ENCODE peak calls at places on chromosomes 11 and 22, in nine cellular contexts. Q is mucosa of descending colon, R is ovary, E is K562, B is AG09319, C is esophagus squamous epithelium, A is left ventricle myocardium inferior, T is glutamatergic neuron, N is tibial nerve. H is an unnamed sample.

GRCh38 chr11:130609121-130610035 is 160.9 kb downstream of the ADAMTS15 start:
- DNase-seq in N (peak; percentile 94), A (peak; percentile 88), T (no peak), C (no peak), R (peak; percentile 76), Q (peak; percentile 76), B (no peak), E (peak; percentile 16), H (no peak)

GRCh38 chr11:130523609-130524008 is 75.2 kb downstream of the ADAMTS15 start:
- DNase-seq in T (no peak), C (no peak), E (no peak), N (no peak), B (no peak), R (no peak), Q (no peak), A (no peak), H (peak; percentile 29)

GRCh38 chr22:38080847-38081635 is 2.9 kb downstream of the SLC16A8 start:
- DNase-seq in E (no peak), C (no peak), A (peak; percentile 41), R (no peak), N (no peak), Q (no peak), T (peak; percentile 71), B (no peak), H (no peak)

GRCh38 chr11:107472966-107473365 is 15.3 kb upstream of the CWF19L2 start:
- DNase-seq in Q (no peak), C (no peak), E (no peak), N (no peak), T (no peak), A (no peak), B (no peak), R (no peak), H (no peak)

GRCh38 chr11:117662870-117663269 is 134.1 kb downstream of the DSCAML1 start:
- DNase-seq in T (no peak), N (no peak), E (no peak), C (no peak), A (no peak), R (no peak), Q (no peak), B (no peak), H (no peak)

GRCh38 chr11:134498326-134499139 is 86.5 kb upstream of the B3GAT1 start:
- DNase-seq in T (no peak), C (no peak), B (no peak), N (no peak), E (no peak), Q (no peak), A (no peak), R (no peak), H (no peak)

GRCh38 chr22:43555561-43556515 is 144.0 kb downstream of the MPPED1 start:
- DNase-seq in E (no peak), R (no peak), C (no peak), T (no peak), N (no peak), B (no peak), Q (peak; percentile 12), A (no peak), H (no peak)

GRCh38 chr11:58525037-58525614 is 17.2 kb upstream of the OR5B21 start:
- DNase-seq in A (no peak), Q (no peak), N (no peak), E (no peak), B (no peak), C (no peak), R (no peak), T (no peak), H (no peak)

GRCh38 chr11:48022445-48022844 is 42.1 kb downstream of the PTPRJ start:
- DNase-seq in R (no peak), B (no peak), A (no peak), N (no peak), E (no peak), T (no peak), C (no peak), Q (no peak), H (no peak)

GRCh38 chr11:3056296-3057068 is 741 bp downstream of the CARS1 start:
- DNase-seq in R (no peak), N (no peak), A (no peak), C (no peak), E (no peak), T (no peak), B (no peak), Q (no peak), H (no peak)

GRCh38 chr22:37318255-37319109 is 36.2 kb downstream of the CYTH4 start:
- DNase-seq in C (no peak), R (no peak), T (no peak), A (no peak), N (no peak), E (no peak), Q (no peak), B (no peak), H (no peak)

GRCh38 chr11:117966908-117967307 is 19.3 kb upstream of the IL10RA start:
- DNase-seq in C (no peak), T (no peak), R (no peak), Q (no peak), B (no peak), N (no peak), A (no peak), E (no peak), H (no peak)

GRCh38 chr11:98115873-98116272 is 904.9 kb upstream of the CNTN5 start:
- DNase-seq in Q (no peak), E (no peak), R (no peak), T (no peak), A (no peak), B (no peak), N (no peak), C (no peak), H (no peak)

GRCh38 chr22:38973289-38974169 is 8.6 kb upstream of the APOBEC3B start:
- DNase-seq in C (no peak), N (no peak), B (no peak), T (peak; percentile 69), Q (peak; percentile 41), R (peak; percentile 23), E (peak; percentile 61), A (no peak), H (no peak)

GRCh38 chr22:39665229-39665628 is 94.7 kb downstream of the CACNA1I start:
- DNase-seq in Q (no peak), R (no peak), B (no peak), C (no peak), T (no peak), N (no peak), E (no peak), A (no peak), H (no peak)

DNA sequence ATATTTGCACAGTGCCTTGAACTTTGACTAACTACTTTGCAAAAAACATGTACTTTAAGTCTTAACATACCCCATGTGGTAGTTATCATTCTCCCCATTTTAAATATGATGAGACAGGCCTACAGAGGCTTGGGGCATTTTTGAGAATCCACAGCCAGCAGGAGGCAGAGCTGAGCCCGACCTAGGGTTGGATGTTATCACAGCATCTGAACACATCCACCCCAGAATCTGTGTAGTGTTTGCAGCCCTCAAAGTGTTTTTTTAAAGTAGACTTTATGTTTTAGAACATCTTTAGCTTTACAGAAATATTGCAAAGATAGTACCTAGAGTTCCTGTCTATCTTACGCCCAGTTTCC is 17.6 kb downstream of the OTOG start:
- DNase-seq in A (no peak), N (no peak), B (no peak), R (no peak), C (no peak), E (peak; percentile 24), T (peak; percentile 60), Q (no peak), H (no peak)
- TF ChIP-seq CTCF in A (no peak), N (no peak), B (no peak), R (no peak), C (no peak), E (peak; percentile 47), T (no peak), Q (no peak), H (no peak)

GRCh38 chr11:119100246-119100959 is 1.2 kb downstream of the DPAGT1 start:
- DNase-seq in B (no peak), N (no peak), Q (no peak), C (no peak), E (peak; percentile 64), T (no peak), R (no peak), A (no peak), H (no peak)
- TF ChIP-seq CTCF in B (peak; percentile 49), N (no peak), Q (no peak), C (no peak), E (peak; percentile 48), T (no peak), R (no peak), A (no peak), H (peak; percentile 26)

DNA sequence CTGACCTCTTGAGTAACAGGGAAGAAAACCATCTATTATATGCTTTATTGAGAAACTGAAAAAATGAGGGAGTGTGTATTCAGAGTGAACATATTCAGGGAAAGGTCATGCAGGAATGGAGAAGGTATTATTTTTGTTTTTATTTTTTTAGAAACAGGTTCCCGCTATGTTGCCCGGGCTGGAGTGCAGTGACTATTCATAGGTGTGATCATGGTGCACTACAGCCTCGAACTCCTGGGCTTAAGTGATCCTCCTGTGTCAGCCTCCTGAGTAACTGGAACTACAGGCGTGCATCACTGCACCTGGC is 8.7 kb upstream of the RCE1 start:
- DNase-seq in C (no peak), E (no peak), B (no peak), A (no peak), N (no peak), T (no peak), Q (no peak), R (no peak), H (no peak)
- TF ChIP-seq CTCF in C (no peak), E (no peak), B (no peak), A (no peak), N (no peak), T (peak; percentile 7), Q (no peak), R (no peak), H (no peak)

GRCh38 chr11:94111241-94111640 is 17.4 kb upstream of the PANX1 start:
- DNase-seq in C (no peak), N (no peak), Q (no peak), A (no peak), E (no peak), T (no peak), B (no peak), R (no peak), H (no peak)

GRCh38 chr11:94106699-94107098 is 21.9 kb upstream of the PANX1 start:
- DNase-seq in N (no peak), Q (no peak), R (no peak), C (no peak), A (no peak), T (no peak), B (no peak), E (no peak), H (no peak)

GRCh38 chr11:94104734-94105133 is 23.9 kb upstream of the PANX1 start:
- DNase-seq in C (no peak), A (no peak), N (no peak), E (no peak), B (no peak), R (no peak), Q (no peak), T (no peak), H (no peak)

GRCh38 chr11:94103476-94103875 is 25.2 kb upstream of the PANX1 start:
- DNase-seq in B (no peak), E (no peak), R (no peak), A (no peak), Q (no peak), N (no peak), T (no peak), C (no peak), H (no peak)

DNA sequence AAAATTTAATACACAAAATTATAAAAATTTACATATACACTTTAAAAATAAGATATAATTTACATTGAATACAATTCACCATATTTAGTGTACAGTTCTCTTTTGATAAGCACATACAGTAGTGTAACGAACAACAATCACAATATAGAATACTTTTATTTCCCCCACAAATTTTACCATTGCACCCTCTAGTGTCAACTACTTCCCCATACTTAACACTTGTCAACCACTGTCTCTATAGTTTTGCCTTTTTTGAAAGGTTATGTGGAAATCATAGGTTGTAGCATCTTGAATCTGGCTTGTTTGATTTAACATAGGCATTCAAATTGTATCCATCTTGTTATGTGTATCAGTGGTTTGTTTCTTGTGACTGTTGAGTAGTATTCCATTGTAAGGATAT is 21.3 kb upstream of the PANX1 start:
- DNase-seq in N (no peak), T (no peak), B (no peak), Q (no peak), A (no peak), R (no peak), E (no peak), C (no peak), H (no peak)
- TF ChIP-seq CTCF in N (no peak), T (no peak), B (no peak), Q (no peak), A (no peak), R (no peak), E (no peak), C (no peak), H (no peak)

H was measured in AG04449.